ENCODE peak calls at places on chromosomes 16 and 17, in four cellular contexts. One of them, this sample, is unnamed.

GRCh38 chr17:47693667-47694017 is 319 bp upstream of the TBKBP1 start:
- DNase-seq in GM12878: no peak
- DNase-seq in HepG2: no peak
- DNase-seq in K562: no peak
- DNase-seq in this sample: no peak

GRCh38 chr17:56679148-56679766 is 85.8 kb downstream of the NOG start:
- DNase-seq in HepG2: peak; percentile 15
- DNase-seq in K562: peak; percentile 44
- DNase-seq in GM12878: no peak
- DNase-seq in this sample: peak; percentile 23

GRCh38 chr17:4187076-4187475 is 44.1 kb downstream of the CYB5D2 start:
- DNase-seq in K562: no peak
- DNase-seq in GM12878: no peak
- DNase-seq in HepG2: no peak
- DNase-seq in this sample: no peak

GRCh38 chr17:70636517-70637133 is 467.3 kb downstream of the KCNJ2 start:
- DNase-seq in HepG2: peak; percentile 29
- DNase-seq in GM12878: no peak
- DNase-seq in K562: peak; percentile 23
- DNase-seq in this sample: peak; percentile 44

GRCh38 chr17:78342438-78343098 is 17.3 kb downstream of the SOCS3 start:
- DNase-seq in K562: no peak
- DNase-seq in GM12878: no peak
- DNase-seq in HepG2: no peak
- DNase-seq in this sample: peak; percentile 58

GRCh38 chr16:57893217-57893558 is 77.7 kb downstream of the CNGB1 start:
- DNase-seq in HepG2: no peak
- DNase-seq in K562: no peak
- DNase-seq in GM12878: no peak
- DNase-seq in this sample: no peak

GRCh38 chr17:27494192-27495091 is 38.2 kb downstream of the KSR1 start:
- DNase-seq in HepG2: peak; percentile 84
- DNase-seq in K562: no peak
- DNase-seq in GM12878: no peak
- DNase-seq in this sample: peak; percentile 71

GRCh38 chr16:28534542-28535373 is 4.0 kb downstream of the NUPR1 start:
- DNase-seq in GM12878: no peak
- DNase-seq in HepG2: no peak
- DNase-seq in K562: no peak
- DNase-seq in this sample: no peak

GRCh38 chr16:76194621-76195015 is 82.6 kb upstream of the CNTNAP4 start:
- DNase-seq in K562: no peak
- DNase-seq in GM12878: no peak
- DNase-seq in HepG2: no peak
- DNase-seq in this sample: no peak

GRCh38 chr16:89540557-89540956 is 19.9 kb upstream of the RPL13 start:
- DNase-seq in K562: no peak
- DNase-seq in HepG2: no peak
- DNase-seq in GM12878: no peak
- DNase-seq in this sample: no peak

GRCh38 chr16:14286381-14287230 is 215.5 kb downstream of the MRTFB start:
- DNase-seq in GM12878: no peak
- DNase-seq in K562: no peak
- DNase-seq in HepG2: no peak
- DNase-seq in this sample: no peak

GRCh38 chr16:30053376-30054015 is 12.1 kb upstream of the ALDOA start:
- DNase-seq in GM12878: no peak
- DNase-seq in HepG2: no peak
- DNase-seq in K562: no peak
- DNase-seq in this sample: no peak

GRCh38 chr17:36674278-36674650 is 72.9 kb downstream of the MRM1 start:
- DNase-seq in K562: no peak
- DNase-seq in HepG2: no peak
- DNase-seq in GM12878: no peak
- DNase-seq in this sample: no peak

GRCh38 chr16:2516391-2517240 is 2.9 kb downstream of the ATP6V0C start:
- DNase-seq in K562: no peak
- DNase-seq in GM12878: no peak
- DNase-seq in HepG2: no peak
- DNase-seq in this sample: no peak

GRCh38 chr17:73613947-73614655 is 30.1 kb downstream of the SDK2 start:
- DNase-seq in K562: no peak
- DNase-seq in GM12878: no peak
- DNase-seq in HepG2: no peak
- DNase-seq in this sample: no peak

GRCh38 chr17:16150251-16150859 is 65.0 kb downstream of the NCOR1 start:
- DNase-seq in GM12878: no peak
- DNase-seq in HepG2: no peak
- DNase-seq in K562: no peak
- DNase-seq in this sample: peak; percentile 33

GRCh38 chr16:21277927-21278706 is at the start of gene CRYM:
- DNase-seq in GM12878: no peak
- DNase-seq in K562: peak; percentile 85
- DNase-seq in HepG2: peak; percentile 35
- DNase-seq in this sample: peak; percentile 82

GRCh38 chr17:48526986-48527741 is 3.6 kb downstream of the HOXB1 start:
- DNase-seq in HepG2: no peak
- DNase-seq in K562: no peak
- DNase-seq in GM12878: no peak
- DNase-seq in this sample: no peak

GRCh38 chr17:2704031-2704889 is 7.3 kb downstream of the CLUH start:
- DNase-seq in K562: no peak
- DNase-seq in HepG2: no peak
- DNase-seq in GM12878: no peak
- DNase-seq in this sample: no peak

GRCh38 chr17:48522031-48522593 is 8.7 kb downstream of the HOXB1 start:
- DNase-seq in HepG2: no peak
- DNase-seq in K562: peak; percentile 93
- DNase-seq in GM12878: no peak
- DNase-seq in this sample: peak; percentile 59

GRCh38 chr16:8645831-8646230 is 24.3 kb downstream of the METTL22 start:
- DNase-seq in K562: no peak
- DNase-seq in HepG2: no peak
- DNase-seq in GM12878: no peak
- DNase-seq in this sample: no peak

GRCh38 chr16:85433477-85433876 is 179.6 kb upstream of the GSE1 start:
- DNase-seq in HepG2: no peak
- DNase-seq in GM12878: no peak
- DNase-seq in K562: no peak
- DNase-seq in this sample: no peak

GRCh38 chr16:88932929-88933328 is 44.1 kb downstream of the CBFA2T3 start:
- DNase-seq in HepG2: no peak
- DNase-seq in GM12878: no peak
- DNase-seq in K562: no peak
- DNase-seq in this sample: no peak

GRCh38 chr17:79017546-79017945 is 6.4 kb upstream of the C1QTNF1 start:
- DNase-seq in K562: no peak
- DNase-seq in GM12878: no peak
- DNase-seq in HepG2: no peak
- DNase-seq in this sample: no peak

GRCh38 chr16:29913514-29913913 is 12.5 kb downstream of the KCTD13 start:
- DNase-seq in GM12878: no peak
- DNase-seq in K562: no peak
- DNase-seq in HepG2: no peak
- DNase-seq in this sample: no peak

GRCh38 chr17:55577687-55578086 is 66.4 kb upstream of the SMIM36 start:
- DNase-seq in GM12878: no peak
- DNase-seq in K562: no peak
- DNase-seq in HepG2: no peak
- DNase-seq in this sample: no peak

GRCh38 chr16:66606000-66606751 is 1.7 kb downstream of the CMTM3 start:
- DNase-seq in HepG2: no peak
- DNase-seq in GM12878: no peak
- DNase-seq in K562: no peak
- DNase-seq in this sample: no peak

GRCh38 chr16:80687606-80688005 is 116.8 kb downstream of the CDYL2 start:
- DNase-seq in HepG2: no peak
- DNase-seq in GM12878: no peak
- DNase-seq in K562: no peak
- DNase-seq in this sample: no peak

GRCh38 chr16:85449885-85450245 is 163.3 kb upstream of the GSE1 start:
- DNase-seq in K562: no peak
- DNase-seq in GM12878: no peak
- DNase-seq in HepG2: no peak
- DNase-seq in this sample: no peak

GRCh38 chr17:39699818-39700147 is at the start of gene ERBB2:
- DNase-seq in K562: no peak
- DNase-seq in HepG2: peak; percentile 64
- DNase-seq in GM12878: no peak
- DNase-seq in this sample: peak; percentile 93

DNA sequence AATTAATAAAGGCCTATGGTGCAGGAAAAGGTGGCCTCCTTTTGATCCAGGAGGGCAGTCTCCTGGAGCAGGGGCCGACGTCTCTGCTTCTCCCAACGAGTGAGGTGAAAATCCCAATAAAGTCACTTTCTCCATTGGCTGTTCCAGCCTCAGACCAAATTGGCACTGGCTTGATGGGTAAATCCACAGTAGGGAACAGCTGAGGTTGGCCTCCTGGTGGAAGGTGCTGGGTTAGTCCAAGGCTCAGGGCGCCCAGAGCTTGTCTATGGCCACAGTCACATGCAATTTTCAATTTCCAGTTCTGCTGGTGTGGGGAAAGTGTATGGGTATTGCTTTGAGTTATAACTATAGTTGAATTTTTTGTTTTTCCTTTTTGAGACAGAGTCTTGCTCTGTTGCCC is 79.0 kb downstream of the NETO2 start:
- DNase-seq in HepG2: no peak
- DNase-seq in GM12878: no peak
- DNase-seq in K562: no peak
- DNase-seq in this sample: no peak
- TF ChIP-seq CTCF in HepG2: no peak
- TF ChIP-seq CTCF in GM12878: no peak
- TF ChIP-seq CTCF in K562: no peak
- TF ChIP-seq CTCF in this sample: no peak

GRCh38 chr16:19506965-19507364 is 14.9 kb downstream of the GDE1 start:
- DNase-seq in HepG2: no peak
- DNase-seq in K562: no peak
- DNase-seq in GM12878: no peak
- DNase-seq in this sample: no peak

GRCh38 chr16:19512297-19512696 is 9.6 kb downstream of the GDE1 start:
- DNase-seq in K562: no peak
- DNase-seq in GM12878: no peak
- DNase-seq in HepG2: no peak
- DNase-seq in this sample: no peak

GRCh38 chr16:19503461-19504075 is 18.3 kb downstream of the GDE1 start:
- DNase-seq in K562: no peak
- DNase-seq in HepG2: no peak
- DNase-seq in GM12878: no peak
- DNase-seq in this sample: no peak

GRCh38 chr16:19505600-19506303 is 16.1 kb downstream of the GDE1 start:
- DNase-seq in K562: no peak
- DNase-seq in GM12878: no peak
- DNase-seq in HepG2: no peak
- DNase-seq in this sample: no peak

DNA sequence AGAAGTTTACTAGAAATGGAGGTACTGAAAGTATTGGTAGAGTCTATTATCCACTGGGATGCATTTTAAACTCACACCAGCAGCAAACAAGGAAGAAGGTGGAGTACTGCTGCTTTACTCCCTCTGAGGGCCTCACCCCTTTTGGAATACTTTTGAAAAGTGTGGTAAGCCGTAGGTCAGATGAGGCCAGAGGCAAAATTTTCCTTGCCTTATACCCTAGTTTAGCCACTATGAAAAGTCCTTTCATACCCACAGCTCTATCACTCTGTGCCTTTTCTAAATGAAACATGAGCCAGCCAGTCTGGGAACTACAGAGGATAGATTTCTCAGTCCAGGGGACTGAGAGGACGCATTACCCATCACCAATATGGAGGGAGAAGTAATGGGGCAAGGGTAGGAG is 14.0 kb downstream of the GDE1 start:
- DNase-seq in GM12878: no peak
- DNase-seq in HepG2: no peak
- DNase-seq in K562: no peak
- DNase-seq in this sample: no peak
- TF ChIP-seq MAX in GM12878: no peak
- TF ChIP-seq MAX in HepG2: no peak
- TF ChIP-seq MAX in K562: no peak
- TF ChIP-seq MAX in this sample: no peak

GRCh38 chr16:69860233-69861231 is 90.6 kb upstream of the CLEC18A start:
- DNase-seq in HepG2: peak; percentile 43
- DNase-seq in GM12878: no peak
- DNase-seq in K562: no peak
- DNase-seq in this sample: no peak

GRCh38 chr16:69859105-69859969 is 91.8 kb upstream of the CLEC18A start:
- DNase-seq in K562: peak; percentile 71
- DNase-seq in GM12878: no peak
- DNase-seq in HepG2: peak; percentile 93
- DNase-seq in this sample: peak; percentile 57

GRCh38 chr16:69861276-69862030 is 89.7 kb upstream of the CLEC18A start:
- DNase-seq in K562: no peak
- DNase-seq in HepG2: no peak
- DNase-seq in GM12878: no peak
- DNase-seq in this sample: no peak

GRCh38 chr16:69855587-69855986 is 93.5 kb downstream of the WWP2 start:
- DNase-seq in GM12878: no peak
- DNase-seq in K562: no peak
- DNase-seq in HepG2: no peak
- DNase-seq in this sample: no peak

DNA sequence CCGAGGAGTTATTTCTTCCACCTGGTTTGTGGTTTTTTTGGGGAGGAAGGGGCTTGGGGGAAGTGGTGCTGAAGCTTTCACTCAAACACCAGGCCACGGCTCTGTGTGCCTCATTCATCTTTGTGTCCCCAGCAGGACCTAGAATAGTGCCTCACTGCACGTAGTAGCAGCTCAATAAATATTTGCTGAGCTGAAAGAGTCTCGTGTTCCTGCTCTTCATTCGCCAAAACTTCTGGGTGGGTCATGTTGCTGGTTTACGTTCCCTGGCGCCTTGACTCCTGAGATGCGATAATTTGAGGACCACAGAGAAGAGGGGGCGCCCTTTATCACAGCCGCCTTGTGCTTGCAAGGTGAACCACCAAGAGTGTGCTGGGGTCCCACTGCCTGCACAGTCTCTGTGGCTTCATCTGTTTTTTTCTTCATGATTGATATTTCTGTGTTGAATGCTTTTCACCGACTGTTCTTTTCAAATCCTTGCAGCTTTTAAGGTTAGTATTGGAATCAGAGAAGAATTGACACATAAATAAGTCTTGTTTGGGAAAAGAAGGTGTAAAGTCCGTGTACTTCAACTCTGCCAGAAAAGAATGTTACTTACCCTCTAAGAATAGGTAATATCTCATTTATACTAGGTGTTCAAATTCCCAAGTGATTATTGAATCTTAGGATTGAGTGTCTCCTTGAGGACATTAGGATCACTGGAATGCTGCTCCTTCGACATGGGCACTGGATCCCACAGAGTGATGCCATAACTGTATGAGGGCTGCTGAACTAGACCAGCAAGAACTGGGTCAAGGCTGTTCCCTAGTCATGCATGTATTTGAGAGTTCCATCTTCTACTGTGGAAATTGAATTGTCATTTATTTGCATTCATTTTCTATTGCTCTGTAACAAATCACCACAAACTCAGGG is 92.7 kb upstream of the CLEC18A start:
- DNase-seq in K562: no peak
- DNase-seq in GM12878: no peak
- DNase-seq in HepG2: peak; percentile 54
- DNase-seq in this sample: no peak
- TF ChIP-seq CHD4 in K562: no peak
- TF ChIP-seq CHD4 in GM12878: no peak
- TF ChIP-seq CHD4 in HepG2: no peak
- TF ChIP-seq CHD4 in this sample: no peak

GRCh38 chr17:49798182-49798581 is 9.7 kb downstream of the KAT7 start:
- DNase-seq in K562: no peak
- DNase-seq in GM12878: no peak
- DNase-seq in HepG2: no peak
- DNase-seq in this sample: no peak
- TF ChIP-seq CTCF in K562: no peak
- TF ChIP-seq CTCF in GM12878: no peak
- TF ChIP-seq CTCF in HepG2: no peak
- TF ChIP-seq CTCF in this sample: no peak

This sample was measured in A549.